ENCODE peak calls at places on chromosome 13, in six cellular contexts. B is Panc1, L is upper lobe of right lung, R is ovary, J is AG04450, Z is cardiac muscle cell. W is an unnamed sample. For H3K27me3, the result is how much of the 10 kb centered on the place peaks cover.

GRCh38 chr13:23378009-23378632 is 55.4 kb downstream of the SACS start:
- DNase-seq in B (no peak), L (no peak), Z (peak), J (peak), R (peak), W (peak)

GRCh38 chr13:80040219-80040976 is 300.5 kb downstream of the SPRY2 start:
- DNase-seq in Z (peak), B (peak), R (no peak), J (peak), L (no peak), W (no peak)

GRCh38 chr13:66831317-66831716 is 398.8 kb downstream of the PCDH9 start:
- DNase-seq in Z (no peak), B (no peak), R (no peak), L (no peak), J (no peak), W (no peak)

GRCh38 chr13:90746230-90746629 is 601.3 kb upstream of the MIR17HG start:
- DNase-seq in B (no peak), R (no peak), L (no peak), Z (no peak), J (no peak), W (no peak)

GRCh38 chr13:104779311-104779710 is 1713.1 kb upstream of the SLC10A2 start:
- DNase-seq in J (peak), R (no peak), Z (peak), L (no peak), B (no peak), W (no peak)

GRCh38 chr13:32917504-32917903 is 98.7 kb upstream of the KL start:
- DNase-seq in R (no peak), J (no peak), Z (no peak), B (no peak), L (no peak), W (no peak)

GRCh38 chr13:35764359-35765015 is 288.0 kb upstream of the MAB21L1 start:
- DNase-seq in J (no peak), L (no peak), R (no peak), Z (no peak), B (no peak), W (no peak)

GRCh38 chr13:40190656-40191100 is 475.8 kb downstream of the FOXO1 start:
- DNase-seq in B (no peak), R (peak), J (no peak), Z (peak), L (no peak), W (peak)

GRCh38 chr13:34343413-34343812 is 525.5 kb downstream of the RFC3 start:
- DNase-seq in L (no peak), J (no peak), Z (peak), R (no peak), B (no peak), W (no peak)

GRCh38 chr13:21822029-21822428 is 151.2 kb downstream of the FGF9 start:
- DNase-seq in J (no peak), B (no peak), L (no peak), Z (no peak), R (no peak), W (no peak)

GRCh38 chr13:106176103-106176502 is 359.4 kb downstream of the EFNB2 start:
- DNase-seq in B (no peak), R (no peak), L (no peak), J (no peak), Z (peak), W (no peak)

GRCh38 chr13:60959427-60959826 is 456.2 kb downstream of the PCDH20 start:
- DNase-seq in B (no peak), J (no peak), R (no peak), L (no peak), Z (no peak), W (no peak)

GRCh38 chr13:66657165-66657895 is 572.8 kb downstream of the PCDH9 start:
- DNase-seq in L (no peak), R (no peak), B (peak), J (peak), Z (peak), W (peak)

GRCh38 chr13:79989251-79989661 is 351.7 kb downstream of the SPRY2 start:
- DNase-seq in R (no peak), L (no peak), J (no peak), B (no peak), Z (no peak), W (no peak)

GRCh38 chr13:93814658-93815057 is 588.1 kb downstream of the GPC6 start:
- DNase-seq in J (no peak), B (no peak), L (no peak), Z (no peak), R (no peak), W (no peak)

GRCh38 chr13:104006625-104007061 is 940.4 kb upstream of the SLC10A2 start:
- DNase-seq in L (no peak), Z (peak), J (no peak), R (no peak), B (no peak), W (no peak)

GRCh38 chr13:47679391-47679790 is 321.7 kb downstream of the SUCLA2 start:
- DNase-seq in Z (peak), R (no peak), J (no peak), B (no peak), L (no peak), W (no peak)

GRCh38 chr13:24063281-24063851 is 97.2 kb upstream of the SPATA13 start:
- DNase-seq in Z (peak), J (no peak), L (no peak), B (no peak), R (peak), W (peak)

GRCh38 chr13:34207334-34207733 is 389.4 kb downstream of the RFC3 start:
- DNase-seq in L (no peak), Z (peak), B (no peak), J (peak), R (no peak), W (no peak)

GRCh38 chr13:87887459-87888123 is 216.4 kb downstream of the SLITRK5 start:
- DNase-seq in J (no peak), Z (no peak), R (no peak), B (no peak), L (no peak), W (no peak)

GRCh38 chr13:30978981-30979956 is 46.8 kb downstream of the TEX26 start:
- DNase-seq in L (peak), Z (peak), J (no peak), R (no peak), B (no peak), W (no peak)

GRCh38 chr13:39945226-39945625 is 289.8 kb downstream of the COG6 start:
- DNase-seq in J (no peak), R (no peak), L (no peak), B (no peak), Z (no peak), W (no peak)

GRCh38 chr13:44257806-44258205 is 115.8 kb upstream of the SERP2 start:
- DNase-seq in L (no peak), J (no peak), Z (peak), B (no peak), R (no peak), W (no peak)

GRCh38 chr13:100209857-100210580 is 121.1 kb downstream of the PCCA start:
- DNase-seq in R (no peak), J (no peak), Z (peak), L (no peak), B (peak), W (no peak)

GRCh38 chr13:35501721-35502235 is 25.3 kb upstream of the MAB21L1 start:
- DNase-seq in L (no peak), R (no peak), J (no peak), Z (no peak), B (no peak), W (no peak)

GRCh38 chr13:25689539-25689938 is 317.8 kb downstream of the ATP8A2 start:
- DNase-seq in B (no peak), R (no peak), L (no peak), J (no peak), Z (no peak), W (no peak)

DNA sequence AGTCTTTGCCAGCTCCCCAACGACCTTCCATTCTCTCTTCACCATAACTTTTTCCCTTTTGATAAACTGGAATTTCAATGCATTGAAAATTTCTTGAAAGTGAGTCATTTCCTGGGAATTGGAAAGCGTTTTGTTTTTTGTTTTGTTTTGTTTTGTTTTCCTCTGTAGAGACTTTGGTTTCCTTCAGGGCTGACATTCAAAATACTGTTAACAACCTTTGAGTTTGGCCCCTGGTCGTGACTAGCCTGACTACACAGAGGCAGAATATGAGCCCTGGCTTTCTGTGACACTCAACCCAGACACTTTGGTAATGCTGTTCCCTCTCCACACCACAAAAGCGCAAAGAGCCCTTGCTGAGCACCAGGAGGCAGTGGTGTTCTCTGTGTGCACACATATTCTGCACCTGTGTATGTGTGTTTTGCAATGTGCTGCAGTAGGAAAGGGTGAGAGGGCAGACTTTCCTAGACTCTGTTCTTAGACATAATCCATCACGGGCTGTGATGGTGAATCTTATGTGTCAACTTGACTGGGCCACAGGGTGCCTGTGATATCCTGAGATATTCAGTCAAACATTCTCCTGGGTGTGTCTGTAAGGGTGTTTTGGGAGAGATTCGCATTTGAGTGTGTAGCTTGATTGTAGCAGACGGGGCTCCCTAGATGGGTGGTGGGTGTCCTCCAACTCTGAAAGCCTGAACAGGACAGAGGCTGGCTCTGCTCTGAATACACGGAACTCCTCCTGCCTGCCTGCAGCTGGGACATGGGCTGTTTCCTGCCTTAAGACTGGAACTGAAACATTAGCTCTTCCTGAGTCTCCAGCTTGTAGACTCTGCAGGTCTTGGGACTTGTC is 29.5 kb upstream of the ANKRD10 start:
- DNase-seq in B (peak), J (peak), L (no peak), R (peak), Z (peak), W (no peak)
- TF ChIP-seq CTCF in B (peak), J (peak), L (peak), R (no peak), Z (peak), W (peak)

GRCh38 chr13:111038887-111039286 is 76.2 kb upstream of the ARHGEF7 start:
- DNase-seq in B (no peak), R (no peak), J (no peak), Z (no peak), L (no peak), W (no peak)
- H3K27me3 ChIP-seq in B (under half), R (under half), J (under half), Z (under half), L (under half), W (under half)

GRCh38 chr13:98826156-98826555 is 73.7 kb upstream of the SLC15A1 start:
- DNase-seq in Z (peak), B (no peak), L (no peak), R (no peak), J (no peak), W (no peak)
- TF ChIP-seq CTCF in Z (no peak), B (no peak), L (no peak), R (no peak), J (no peak), W (no peak)

DNA sequence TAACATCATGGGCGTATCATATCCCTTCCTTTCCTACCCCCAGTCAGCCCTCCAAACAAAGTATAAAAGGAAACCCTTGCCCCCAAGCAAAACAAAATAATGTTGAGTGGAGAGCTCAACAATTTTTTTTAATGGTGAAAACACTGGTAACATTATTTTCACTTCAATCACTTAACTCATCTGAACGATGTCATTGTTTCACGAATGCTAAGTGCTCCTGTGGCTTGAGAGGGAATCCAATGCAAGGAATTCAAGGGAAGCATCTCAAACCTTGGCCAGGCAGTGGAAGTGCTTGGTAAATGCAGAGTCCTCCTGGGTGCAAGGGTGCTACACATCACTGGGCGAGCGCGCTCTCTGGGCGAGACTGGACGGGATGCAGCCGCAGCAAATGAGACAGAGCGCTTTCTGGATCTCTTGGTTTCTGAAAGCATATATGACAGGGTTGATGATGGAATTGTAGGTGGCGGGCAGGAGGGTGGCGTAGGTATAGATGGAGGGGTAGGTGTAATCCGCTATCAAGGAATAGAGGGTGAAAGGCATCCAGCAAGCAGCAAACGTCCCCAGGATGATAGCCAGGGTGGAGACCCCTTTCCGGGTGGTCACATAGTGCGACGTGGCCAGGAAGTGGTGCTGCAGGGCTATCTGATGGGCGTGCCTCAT is 2.0 kb downstream of the GPR12 start:
- DNase-seq in R (no peak), L (no peak), Z (no peak), B (no peak), J (no peak), W (no peak)
- H3K27me3 ChIP-seq in R (under half), L (under half), Z (half or more), B (under half), J (under half), W (under half)

GRCh38 chr13:109904218-109904617 is 117.8 kb upstream of the IRS2 start:
- DNase-seq in L (no peak), R (no peak), B (no peak), J (no peak), Z (no peak), W (no peak)
- TF ChIP-seq CTCF in L (no peak), R (no peak), B (no peak), J (no peak), Z (no peak), W (no peak)

DNA sequence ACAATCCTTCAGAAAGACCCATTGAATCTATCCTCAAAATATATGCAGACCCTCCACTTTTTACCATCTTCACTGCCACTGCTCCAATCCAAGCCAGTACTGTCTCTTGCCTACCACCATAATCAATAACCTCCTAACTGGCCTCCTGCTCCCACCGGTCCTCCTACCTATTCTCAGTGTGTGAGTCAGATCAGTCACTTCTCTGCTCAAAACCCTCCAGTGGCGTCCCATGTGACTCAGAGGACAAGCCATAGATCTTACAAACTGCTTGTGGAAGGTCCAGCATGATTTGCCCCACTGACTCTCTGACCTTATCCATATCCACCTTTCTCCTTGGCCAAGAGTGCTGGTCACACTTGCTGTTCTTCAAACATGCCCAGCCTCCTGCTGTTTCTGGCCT is 23.4 kb upstream of the MBNL2 start:
- DNase-seq in R (no peak), B (no peak), J (no peak), Z (no peak), L (no peak), W (no peak)
- H3K27me3 ChIP-seq in R (under half), B (under half), J (under half), Z (under half), L (under half), W (under half)

GRCh38 chr13:48839171-48839570 is 136.5 kb upstream of the FNDC3A start:
- DNase-seq in J (no peak), L (no peak), Z (no peak), R (no peak), B (no peak), W (no peak)

GRCh38 chr13:48840366-48840765 is 135.3 kb upstream of the FNDC3A start:
- DNase-seq in R (no peak), J (no peak), L (no peak), B (no peak), Z (no peak), W (no peak)

GRCh38 chr13:48843630-48844380 is 131.9 kb upstream of the FNDC3A start:
- DNase-seq in Z (no peak), B (no peak), L (no peak), R (no peak), J (no peak), W (no peak)

GRCh38 chr13:48844676-48845075 is 131.0 kb upstream of the FNDC3A start:
- DNase-seq in L (no peak), J (no peak), R (no peak), B (no peak), Z (no peak), W (no peak)

GRCh38 chr13:48842316-48842715 is 133.4 kb upstream of the FNDC3A start:
- DNase-seq in B (no peak), L (no peak), Z (no peak), R (no peak), J (no peak), W (no peak)
- TF ChIP-seq CTCF in B (no peak), L (no peak), Z (no peak), R (no peak), J (no peak), W (no peak)

DNA sequence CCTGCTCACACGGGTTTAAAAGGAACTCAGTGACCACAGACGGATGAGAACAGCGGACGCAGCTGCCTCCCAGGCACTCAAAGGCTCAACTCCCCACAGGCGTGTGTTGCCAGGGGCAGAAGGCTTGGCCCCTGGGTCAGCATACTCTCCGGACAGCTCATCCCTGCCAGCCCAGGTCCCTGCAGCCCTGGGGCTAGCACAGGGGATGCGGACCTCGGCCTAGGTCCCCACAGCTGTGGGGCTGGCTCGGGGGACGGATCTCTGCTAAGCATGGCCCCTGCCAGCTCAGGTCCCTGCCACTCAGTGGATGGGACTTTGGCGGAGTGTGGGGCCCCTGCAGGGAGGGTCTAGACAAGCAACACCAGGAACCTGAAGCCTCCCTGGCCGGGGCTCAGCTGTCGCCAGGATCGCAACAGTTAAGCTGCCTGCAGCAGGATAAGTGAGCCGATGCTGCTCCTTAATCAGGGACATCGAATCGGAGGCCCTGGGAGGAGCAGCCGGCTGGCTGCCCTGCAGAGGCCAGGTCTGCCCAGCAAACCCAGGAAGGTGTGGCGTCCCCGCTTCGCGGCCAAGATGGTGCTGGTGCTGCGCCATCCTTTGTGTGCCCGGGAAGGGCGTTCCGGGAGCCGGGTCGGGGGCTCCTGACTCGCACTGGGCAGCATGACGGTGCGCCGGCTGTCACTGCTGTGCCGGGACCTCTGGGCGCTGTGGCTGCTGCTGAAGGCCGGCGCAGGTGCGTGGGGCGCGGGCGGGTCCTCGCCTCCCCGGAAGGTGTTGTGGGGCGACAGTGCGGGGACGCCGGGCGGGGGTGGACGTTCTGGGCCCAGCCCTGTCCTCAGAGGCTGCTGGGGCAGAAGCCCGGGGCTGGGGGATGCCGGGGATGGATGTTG is 32.5 kb downstream of the MCF2L start:
- DNase-seq in B (no peak), Z (peak), J (no peak), L (peak), R (no peak), W (no peak)
- H3K27me3 ChIP-seq in B (under half), Z (under half), J (under half), L (under half), R (under half), W (under half)

W was measured in uterus.